ENCODE peak calls at places on chromosomes 12 and 14, in eight cellular contexts. O is aorta; M is NAMALWA; G is activated T-helper 1 cell treated with anti-CD3 and anti-CD28 coated beads, Interleukin-12 subunit alpha, Interleukin-12 subunit beta, Interleukin-2, Interleukin-4 antibody, amounts not matched to agents 30 ng/mL and 10 ng/mL and 1 ng/mL, durations not matched to agents 14 hours and 24 hours and 36 hours; E is Peyer's patch; D is anterior cingulate cortex; F is tibial artery; X is hepatocyte. V is an unnamed sample.

GRCh38 chr14:22282429-22282828 is 306.6 kb downstream of the DAD1 start:
- DNase-seq in O (no peak), M (peak; percentile 70), G (no peak), E (no peak), D (no peak), F (no peak), X (no peak), V (no peak)

GRCh38 chr12:122099280-122099749 is 20.8 kb downstream of the MLXIP start:
- DNase-seq in O (no peak), M (no peak), G (no peak), E (peak; percentile 48), D (no peak), F (no peak), X (no peak), V (peak; percentile 72)

GRCh38 chr14:31543969-31544799 is 17.0 kb upstream of the NUBPL start:
- DNase-seq in O (no peak), M (peak; percentile 45), G (no peak), E (no peak), D (no peak), F (no peak), X (no peak), V (no peak)

GRCh38 chr12:96305665-96306064 is 94.6 kb downstream of the CDK17 start:
- DNase-seq in O (no peak), M (no peak), G (no peak), E (no peak), D (no peak), F (no peak), X (no peak), V (no peak)

GRCh38 chr14:26729851-26730250 is 132.0 kb upstream of the NOVA1 start:
- DNase-seq in O (no peak), M (no peak), G (no peak), E (no peak), D (no peak), F (no peak), X (no peak), V (no peak)

GRCh38 chr12:122895290-122895689 is 634 bp downstream of the VPS37B start:
- DNase-seq in O (no peak), M (no peak), G (no peak), E (no peak), D (no peak), F (no peak), X (no peak), V (peak; percentile 42)

GRCh38 chr12:89918172-89918880 is 209.7 kb upstream of the ATP2B1 start:
- DNase-seq in O (no peak), M (no peak), G (no peak), E (no peak), D (no peak), F (no peak), X (peak; percentile 35), V (no peak)

GRCh38 chr12:7065073-7065623 is 4.6 kb downstream of the C1S start:
- DNase-seq in O (no peak), M (no peak), G (no peak), E (no peak), D (no peak), F (no peak), X (no peak), V (no peak)

GRCh38 chr14:58368951-58369350 is 26.8 kb upstream of the TOMM20L start:
- DNase-seq in O (no peak), M (no peak), G (no peak), E (no peak), D (no peak), F (no peak), X (no peak), V (no peak)